ENCODE peak calls at places on chromosomes 13 and 19, in five cellular contexts. One of them, this sample, is unnamed.

GRCh38 chr19:38624822-38625221 is 5.8 kb downstream of the EIF3K start:
- DNase-seq in mesendoderm: no peak
- DNase-seq in AG04450: no peak
- DNase-seq in CD8-positive, alpha-beta T cell: no peak
- DNase-seq in body of pancreas: no peak
- DNase-seq in this sample: no peak

GRCh38 chr13:29522044-29522685 is 73.3 kb downstream of the SLC7A1 start:
- DNase-seq in AG04450: no peak
- DNase-seq in body of pancreas: no peak
- DNase-seq in CD8-positive, alpha-beta T cell: no peak
- DNase-seq in mesendoderm: no peak
- DNase-seq in this sample: no peak

GRCh38 chr13:79898202-79898826 is 417.4 kb downstream of the NDFIP2 start:
- DNase-seq in AG04450: no peak
- DNase-seq in body of pancreas: no peak
- DNase-seq in mesendoderm: no peak
- DNase-seq in CD8-positive, alpha-beta T cell: no peak
- DNase-seq in this sample: no peak

GRCh38 chr13:109859898-109860297 is 73.5 kb upstream of the IRS2 start:
- DNase-seq in body of pancreas: no peak
- DNase-seq in AG04450: no peak
- DNase-seq in CD8-positive, alpha-beta T cell: no peak
- DNase-seq in mesendoderm: no peak
- DNase-seq in this sample: no peak

GRCh38 chr19:28635962-28636629 is 576.9 kb downstream of the UQCRFS1 start:
- DNase-seq in mesendoderm: no peak
- DNase-seq in AG04450: no peak
- DNase-seq in body of pancreas: no peak
- DNase-seq in CD8-positive, alpha-beta T cell: no peak
- DNase-seq in this sample: no peak

GRCh38 chr19:14005381-14006084 is 587 bp downstream of the RFX1 start:
- DNase-seq in CD8-positive, alpha-beta T cell: peak; percentile 90
- DNase-seq in mesendoderm: peak; percentile 94
- DNase-seq in body of pancreas: peak; percentile 94
- DNase-seq in AG04450: peak; percentile 45
- DNase-seq in this sample: peak; percentile 95

GRCh38 chr13:75318138-75318833 is 163.7 kb downstream of the TBC1D4 start:
- DNase-seq in AG04450: no peak
- DNase-seq in body of pancreas: no peak
- DNase-seq in mesendoderm: no peak
- DNase-seq in CD8-positive, alpha-beta T cell: no peak
- DNase-seq in this sample: no peak

GRCh38 chr13:99656092-99656745 is 154.9 kb downstream of the TM9SF2 start:
- DNase-seq in CD8-positive, alpha-beta T cell: peak; percentile 80
- DNase-seq in AG04450: peak; percentile 18
- DNase-seq in body of pancreas: peak; percentile 81
- DNase-seq in mesendoderm: peak; percentile 85
- DNase-seq in this sample: peak; percentile 73

GRCh38 chr13:98479496-98480003 is 97.4 kb downstream of the STK24 start:
- DNase-seq in AG04450: no peak
- DNase-seq in CD8-positive, alpha-beta T cell: no peak
- DNase-seq in body of pancreas: no peak
- DNase-seq in mesendoderm: no peak
- DNase-seq in this sample: no peak

GRCh38 chr19:38057954-38058690 is 151.1 kb downstream of the SIPA1L3 start:
- DNase-seq in body of pancreas: peak; percentile 81
- DNase-seq in mesendoderm: no peak
- DNase-seq in CD8-positive, alpha-beta T cell: no peak
- DNase-seq in AG04450: no peak
- DNase-seq in this sample: peak; percentile 77

GRCh38 chr13:38045278-38046048 is 175.9 kb upstream of the TRPC4 start:
- DNase-seq in mesendoderm: peak; percentile 76
- DNase-seq in AG04450: no peak
- DNase-seq in CD8-positive, alpha-beta T cell: no peak
- DNase-seq in body of pancreas: no peak
- DNase-seq in this sample: no peak

GRCh38 chr19:56115490-56115889 is 5.6 kb downstream of the ZNF787 start:
- DNase-seq in body of pancreas: no peak
- DNase-seq in AG04450: no peak
- DNase-seq in CD8-positive, alpha-beta T cell: no peak
- DNase-seq in mesendoderm: no peak
- DNase-seq in this sample: no peak

GRCh38 chr19:47445937-47446402 is 25.7 kb downstream of the SLC8A2 start:
- DNase-seq in mesendoderm: no peak
- DNase-seq in AG04450: no peak
- DNase-seq in CD8-positive, alpha-beta T cell: peak; percentile 80
- DNase-seq in body of pancreas: peak; percentile 56
- DNase-seq in this sample: peak; percentile 86

GRCh38 chr13:32309812-32310706 is 5.1 kb downstream of the ZAR1L start:
- DNase-seq in mesendoderm: peak; percentile 51
- DNase-seq in body of pancreas: no peak
- DNase-seq in CD8-positive, alpha-beta T cell: no peak
- DNase-seq in AG04450: peak; percentile 41
- DNase-seq in this sample: peak; percentile 34

GRCh38 chr13:99352351-99353271 is 45.4 kb upstream of the GPR183 start:
- DNase-seq in mesendoderm: no peak
- DNase-seq in CD8-positive, alpha-beta T cell: no peak
- DNase-seq in body of pancreas: no peak
- DNase-seq in AG04450: no peak
- DNase-seq in this sample: no peak

GRCh38 chr19:10769533-10770491 is 51.9 kb downstream of the DNM2 start:
- DNase-seq in CD8-positive, alpha-beta T cell: peak; percentile 46
- DNase-seq in body of pancreas: peak; percentile 78
- DNase-seq in AG04450: no peak
- DNase-seq in mesendoderm: peak; percentile 54
- DNase-seq in this sample: no peak

GRCh38 chr13:46614582-46614981 is 61.6 kb downstream of the LRCH1 start:
- DNase-seq in CD8-positive, alpha-beta T cell: no peak
- DNase-seq in AG04450: peak; percentile 54
- DNase-seq in mesendoderm: no peak
- DNase-seq in body of pancreas: no peak
- DNase-seq in this sample: no peak

GRCh38 chr19:6181119-6181518 is 45.7 kb downstream of the ACSBG2 start:
- DNase-seq in CD8-positive, alpha-beta T cell: no peak
- DNase-seq in body of pancreas: no peak
- DNase-seq in mesendoderm: no peak
- DNase-seq in AG04450: no peak
- DNase-seq in this sample: no peak

GRCh38 chr13:66644855-66645460 is 585.2 kb downstream of the PCDH9 start:
- DNase-seq in CD8-positive, alpha-beta T cell: no peak
- DNase-seq in AG04450: no peak
- DNase-seq in body of pancreas: no peak
- DNase-seq in mesendoderm: no peak
- DNase-seq in this sample: no peak

GRCh38 chr19:18473003-18473705 is 35.2 kb upstream of the ISYNA1 start:
- DNase-seq in body of pancreas: no peak
- DNase-seq in AG04450: no peak
- DNase-seq in CD8-positive, alpha-beta T cell: no peak
- DNase-seq in mesendoderm: no peak
- DNase-seq in this sample: no peak

GRCh38 chr13:28607187-28607955 is 51.6 kb upstream of the POMP start:
- DNase-seq in AG04450: no peak
- DNase-seq in body of pancreas: no peak
- DNase-seq in mesendoderm: no peak
- DNase-seq in CD8-positive, alpha-beta T cell: no peak
- DNase-seq in this sample: no peak

GRCh38 chr13:44848956-44849748 is 140.1 kb downstream of the NUFIP1 start:
- DNase-seq in body of pancreas: no peak
- DNase-seq in AG04450: no peak
- DNase-seq in CD8-positive, alpha-beta T cell: no peak
- DNase-seq in mesendoderm: no peak
- DNase-seq in this sample: no peak

GRCh38 chr13:112879283-112879833 is 89.7 kb upstream of the MCF2L start:
- DNase-seq in mesendoderm: no peak
- DNase-seq in body of pancreas: peak; percentile 2
- DNase-seq in AG04450: no peak
- DNase-seq in CD8-positive, alpha-beta T cell: no peak
- DNase-seq in this sample: peak; percentile 64

GRCh38 chr13:96822900-96823299 is 171.4 kb downstream of the OXGR1 start:
- DNase-seq in CD8-positive, alpha-beta T cell: no peak
- DNase-seq in mesendoderm: peak; percentile 79
- DNase-seq in AG04450: no peak
- DNase-seq in body of pancreas: peak; percentile 26
- DNase-seq in this sample: no peak

GRCh38 chr13:23949736-23950135 is 52.4 kb upstream of the C1QTNF9B start:
- DNase-seq in mesendoderm: no peak
- DNase-seq in body of pancreas: no peak
- DNase-seq in CD8-positive, alpha-beta T cell: no peak
- DNase-seq in AG04450: no peak
- DNase-seq in this sample: no peak

GRCh38 chr13:68064371-68064770 is 834.2 kb upstream of the PCDH9 start:
- DNase-seq in body of pancreas: no peak
- DNase-seq in AG04450: no peak
- DNase-seq in mesendoderm: no peak
- DNase-seq in CD8-positive, alpha-beta T cell: no peak
- DNase-seq in this sample: no peak

GRCh38 chr13:75621147-75621546 is 15.0 kb upstream of the LMO7 start:
- DNase-seq in body of pancreas: no peak
- DNase-seq in CD8-positive, alpha-beta T cell: no peak
- DNase-seq in mesendoderm: no peak
- DNase-seq in AG04450: peak; percentile 43
- DNase-seq in this sample: no peak

GRCh38 chr13:30175166-30175565 is 132.2 kb downstream of the KATNAL1 start:
- DNase-seq in body of pancreas: no peak
- DNase-seq in mesendoderm: no peak
- DNase-seq in AG04450: no peak
- DNase-seq in CD8-positive, alpha-beta T cell: no peak
- DNase-seq in this sample: no peak

GRCh38 chr13:102914629-102914935 is 68.8 kb downstream of the ERCC5 start:
- DNase-seq in AG04450: no peak
- DNase-seq in mesendoderm: peak; percentile 25
- DNase-seq in body of pancreas: no peak
- DNase-seq in CD8-positive, alpha-beta T cell: no peak
- DNase-seq in this sample: no peak

GRCh38 chr19:47065242-47065641 is 16.8 kb upstream of the TMEM160 start:
- DNase-seq in CD8-positive, alpha-beta T cell: no peak
- DNase-seq in mesendoderm: no peak
- DNase-seq in AG04450: no peak
- DNase-seq in body of pancreas: no peak
- DNase-seq in this sample: no peak

GRCh38 chr13:21420706-21421105 is 38.4 kb downstream of the ZDHHC20 start:
- DNase-seq in body of pancreas: no peak
- DNase-seq in AG04450: no peak
- DNase-seq in mesendoderm: no peak
- DNase-seq in CD8-positive, alpha-beta T cell: no peak
- DNase-seq in this sample: no peak

DNA sequence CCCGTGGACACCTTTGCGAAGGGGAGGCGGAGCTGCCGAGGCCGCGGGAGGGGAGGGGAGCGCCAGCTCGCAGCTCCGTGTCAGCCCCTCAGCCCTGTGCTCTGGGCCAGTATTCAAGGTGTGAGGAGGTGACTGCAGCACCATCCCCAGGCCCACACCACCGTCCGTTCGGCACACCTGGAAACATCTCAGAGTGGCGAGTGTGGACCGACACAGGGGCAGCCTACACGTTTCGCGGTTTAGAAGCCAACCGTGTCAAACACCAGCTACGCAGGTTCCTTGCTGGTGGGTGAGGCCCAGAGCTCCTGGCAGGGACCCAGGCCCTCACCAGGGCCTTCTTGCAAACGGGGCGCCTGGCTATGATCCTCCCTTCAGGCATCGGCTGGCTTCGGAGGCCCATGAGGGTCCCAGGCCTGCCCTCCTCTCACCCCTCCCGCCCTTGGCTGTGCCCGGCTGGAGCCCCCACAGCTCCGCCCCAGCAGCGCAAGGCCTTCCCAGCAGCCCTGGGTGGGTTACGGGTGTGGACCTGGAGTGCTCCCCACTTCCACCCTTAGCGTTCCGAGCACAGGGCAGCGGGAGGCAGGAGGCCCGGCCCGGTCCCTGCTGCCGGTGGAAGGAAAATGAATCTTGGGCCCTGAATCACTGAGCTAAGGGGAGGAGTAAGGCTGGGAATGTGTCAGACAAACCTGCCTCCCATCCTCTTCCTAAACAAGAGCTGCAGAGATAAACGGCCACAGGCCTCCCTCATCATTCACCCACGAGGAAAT is 1.2 kb downstream of the C13orf46 start:
- DNase-seq in AG04450: no peak
- DNase-seq in body of pancreas: peak; percentile 14
- DNase-seq in mesendoderm: peak; percentile 23
- DNase-seq in CD8-positive, alpha-beta T cell: peak; percentile 10
- DNase-seq in this sample: peak; percentile 25
- H3K27ac ChIP-seq in AG04450: no peak overlapping the region
- H3K27ac ChIP-seq in body of pancreas: peak overlapping the region; percentile 100
- H3K27ac ChIP-seq in mesendoderm: no peak overlapping the region
- H3K27ac ChIP-seq in CD8-positive, alpha-beta T cell: no peak overlapping the region
- H3K27ac ChIP-seq in this sample: no peak overlapping the region

GRCh38 chr19:35755160-35755549 is 1.7 kb downstream of the HSPB6 start:
- DNase-seq in mesendoderm: no peak
- DNase-seq in CD8-positive, alpha-beta T cell: no peak
- DNase-seq in body of pancreas: no peak
- DNase-seq in AG04450: no peak
- DNase-seq in this sample: no peak

GRCh38 chr19:35755550-35756371 is 1.1 kb downstream of the HSPB6 start:
- DNase-seq in body of pancreas: peak; percentile 57
- DNase-seq in CD8-positive, alpha-beta T cell: peak; percentile 57
- DNase-seq in AG04450: no peak
- DNase-seq in mesendoderm: no peak
- DNase-seq in this sample: peak; percentile 84

GRCh38 chr19:35753634-35754364 is 3.0 kb downstream of the HSPB6 start:
- DNase-seq in body of pancreas: peak; percentile 12
- DNase-seq in AG04450: no peak
- DNase-seq in mesendoderm: no peak
- DNase-seq in CD8-positive, alpha-beta T cell: no peak
- DNase-seq in this sample: no peak

GRCh38 chr19:35752746-35753350 is 4.0 kb downstream of the HSPB6 start:
- DNase-seq in CD8-positive, alpha-beta T cell: peak; percentile 12
- DNase-seq in body of pancreas: no peak
- DNase-seq in AG04450: no peak
- DNase-seq in mesendoderm: no peak
- DNase-seq in this sample: no peak

GRCh38 chr19:35754365-35755139 is 2.3 kb downstream of the HSPB6 start:
- DNase-seq in AG04450: no peak
- DNase-seq in body of pancreas: no peak
- DNase-seq in CD8-positive, alpha-beta T cell: peak; percentile 16
- DNase-seq in mesendoderm: no peak
- DNase-seq in this sample: no peak
- H3K27ac ChIP-seq in AG04450: no peak overlapping the region
- H3K27ac ChIP-seq in body of pancreas: peak overlapping the region; percentile 22
- H3K27ac ChIP-seq in CD8-positive, alpha-beta T cell: no peak overlapping the region
- H3K27ac ChIP-seq in mesendoderm: no peak overlapping the region
- H3K27ac ChIP-seq in this sample: no peak overlapping the region

DNA sequence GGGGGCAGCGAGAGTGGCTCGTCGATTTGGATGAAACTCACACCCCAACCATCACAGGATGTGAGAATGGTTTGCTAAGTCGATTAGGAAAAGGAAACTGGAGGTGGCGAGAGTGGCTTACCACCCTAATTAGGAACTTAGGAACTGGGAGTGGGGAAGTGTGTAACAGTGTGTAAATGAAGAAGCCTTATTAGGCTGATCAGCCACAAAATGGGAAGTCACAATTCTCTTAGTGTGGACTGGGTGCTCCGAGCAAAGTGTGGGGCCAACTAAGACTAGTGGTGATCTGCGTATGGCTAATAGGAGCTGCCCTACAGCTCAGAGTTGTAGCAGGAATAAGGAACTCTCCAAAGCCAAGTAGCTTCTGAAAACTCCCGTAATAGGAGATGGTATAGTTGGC is 7.6 kb downstream of the SIGLEC11 start:
- DNase-seq in body of pancreas: no peak
- DNase-seq in mesendoderm: no peak
- DNase-seq in CD8-positive, alpha-beta T cell: no peak
- DNase-seq in AG04450: no peak
- DNase-seq in this sample: no peak
- H3K27ac ChIP-seq in body of pancreas: no peak overlapping the region
- H3K27ac ChIP-seq in mesendoderm: no peak overlapping the region
- H3K27ac ChIP-seq in CD8-positive, alpha-beta T cell: no peak overlapping the region
- H3K27ac ChIP-seq in AG04450: no peak overlapping the region
- H3K27ac ChIP-seq in this sample: peak overlapping the region; percentile 57

GRCh38 chr13:52848455-52849190 is at the start of gene PCDH8:
- DNase-seq in CD8-positive, alpha-beta T cell: no peak
- DNase-seq in body of pancreas: peak; percentile 24
- DNase-seq in AG04450: no peak
- DNase-seq in mesendoderm: peak; percentile 93
- DNase-seq in this sample: no peak
- H3K27ac ChIP-seq in CD8-positive, alpha-beta T cell: no peak within 1 kb of the TSS
- H3K27ac ChIP-seq in body of pancreas: no peak within 1 kb of the TSS
- H3K27ac ChIP-seq in AG04450: no peak within 1 kb of the TSS
- H3K27ac ChIP-seq in mesendoderm: no peak within 1 kb of the TSS
- H3K27ac ChIP-seq in this sample: no peak within 1 kb of the TSS